ENCODE peak calls at places on chromosomes 12 and 14, in six cellular contexts. N, V, O, R, F and E are unnamed samples.

GRCh38 chr14:55352201-55352600 is 59.4 kb downstream of the ATG14 start:
- DNase-seq in F (no peak), R (no peak), N (no peak), V (no peak), O (no peak), E (no peak)

GRCh38 chr14:81350344-81351096 is 49.6 kb downstream of the STON2 start:
- DNase-seq in R (peak; percentile 54), N (no peak), F (no peak), V (no peak), O (no peak), E (no peak)

GRCh38 chr12:119843100-119843499 is 34.0 kb downstream of the CIT start:
- DNase-seq in O (no peak), V (no peak), R (peak; percentile 49), F (peak; percentile 10), N (no peak), E (no peak)

GRCh38 chr12:132537049-132537448 is 47.1 kb downstream of the FBRSL1 start:
- DNase-seq in V (no peak), N (no peak), R (no peak), O (no peak), F (no peak), E (no peak)

GRCh38 chr12:101746661-101747060 is 7.4 kb upstream of the SYCP3 start:
- DNase-seq in R (no peak), O (no peak), F (no peak), N (no peak), V (no peak), E (no peak)

GRCh38 chr14:56501909-56502530 is 77.6 kb upstream of the TMEM260 start:
- DNase-seq in N (no peak), F (no peak), R (no peak), O (peak; percentile 73), V (no peak), E (no peak)

GRCh38 chr12:68310370-68310769 is 21.8 kb downstream of the MDM1 start:
- DNase-seq in F (no peak), O (no peak), V (no peak), R (peak; percentile 83), N (no peak), E (no peak)

GRCh38 chr14:52363001-52363704 is 49.0 kb downstream of the PTGER2 start:
- DNase-seq in V (no peak), N (no peak), F (no peak), R (no peak), O (no peak), E (no peak)

GRCh38 chr14:33711761-33712160 is 239.1 kb downstream of the EGLN3 start:
- DNase-seq in V (no peak), R (no peak), N (no peak), O (no peak), F (no peak), E (no peak)

GRCh38 chr12:49662998-49663843 is 39.9 kb downstream of the PRPF40B start:
- DNase-seq in O (no peak), N (peak; percentile 77), V (peak; percentile 75), R (peak; percentile 66), F (peak; percentile 84), E (peak; percentile 81)

GRCh38 chr14:97580923-97581495 is 783.8 kb downstream of the VRK1 start:
- DNase-seq in O (peak; percentile 63), N (no peak), R (no peak), V (no peak), F (peak; percentile 77), E (no peak)

GRCh38 chr14:39228509-39229221 is 5.0 kb upstream of the MIA2 start:
- DNase-seq in N (no peak), O (no peak), F (no peak), V (no peak), R (no peak), E (no peak)

GRCh38 chr14:33120966-33121365 is 182.3 kb downstream of the NPAS3 start:
- DNase-seq in O (no peak), V (no peak), N (no peak), F (no peak), R (peak; percentile 42), E (no peak)

GRCh38 chr12:68428724-68429580 is 96.8 kb upstream of the MDM1 start:
- DNase-seq in O (peak; percentile 14), V (no peak), F (no peak), R (peak; percentile 88), N (no peak), E (no peak)

GRCh38 chr12:132172619-132173018 is 28.4 kb downstream of the NOC4L start:
- DNase-seq in F (no peak), N (no peak), R (no peak), O (no peak), V (no peak), E (no peak)

GRCh38 chr14:48274826-48275225 is 599.4 kb upstream of the MDGA2 start:
- DNase-seq in O (no peak), F (no peak), N (no peak), R (no peak), V (no peak), E (no peak)

GRCh38 chr12:113908584-113909100 is 57.5 kb downstream of the RBM19 start:
- DNase-seq in O (no peak), N (no peak), V (no peak), R (no peak), F (no peak), E (no peak)
- H3K36me3 ChIP-seq in O (no peaks in the 10 kb centered on the region), N (peaks cover 27% of the 10 kb centered on the region), V (peaks cover 21% of the 10 kb centered on the region), R (peaks cover 13% of the 10 kb centered on the region), F (no peaks in the 10 kb centered on the region), E (no peaks in the 10 kb centered on the region)

GRCh38 chr14:91244501-91244901 is at the start of gene GPR68:
- DNase-seq in R (peak; percentile 69), N (no peak), V (peak; percentile 70), O (peak; percentile 71), F (peak; percentile 43), E (no peak)

GRCh38 chr14:91243098-91243483 is 1.4 kb downstream of the GPR68 start:
- DNase-seq in V (no peak), F (no peak), R (no peak), O (no peak), N (no peak), E (no peak)

GRCh38 chr14:91245029-91245428 is 525 bp upstream of the GPR68 start:
- DNase-seq in F (no peak), N (no peak), O (no peak), V (no peak), R (no peak), E (no peak)

GRCh38 chr14:91242635-91243034 is 1.9 kb downstream of the GPR68 start:
- DNase-seq in N (no peak), O (no peak), V (no peak), F (no peak), R (no peak), E (no peak)

DNA sequence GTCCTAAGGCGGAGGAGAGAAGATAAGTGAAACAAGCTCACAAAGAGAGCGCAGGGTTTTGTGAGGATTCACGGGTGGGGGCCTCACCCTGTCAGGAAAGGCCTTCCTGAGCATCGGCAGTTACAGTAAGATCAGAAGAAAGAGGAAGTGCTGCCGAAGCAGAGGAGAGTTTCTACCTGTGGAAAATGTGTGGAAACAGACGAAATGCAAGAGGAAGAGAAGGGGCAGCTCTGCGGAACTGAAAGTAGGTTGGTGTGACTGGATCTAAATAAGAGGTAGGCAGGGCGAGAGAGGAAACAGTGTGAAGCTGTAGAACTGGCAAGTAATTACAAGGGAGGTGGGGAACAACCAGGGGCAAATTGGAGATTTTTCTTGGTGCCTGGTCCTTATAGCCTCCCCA is 2.7 kb downstream of the GPR68 start:
- DNase-seq in O (no peak), N (peak; percentile 43), F (no peak), R (no peak), V (no peak), E (no peak)
- H3K4me3 ChIP-seq in O (no peak overlapping the region), N (peak overlapping the region; percentile 57), F (no peak overlapping the region), R (no peak overlapping the region), V (no peak overlapping the region), E (no peak overlapping the region)

GRCh38 chr14:21408152-21408551 is 24.3 kb upstream of the SUPT16H start:
- DNase-seq in N (no peak), V (no peak), R (peak; percentile 61), F (no peak), O (no peak), E (no peak)
- H3K36me3 ChIP-seq in N (peaks cover 19% of the 10 kb centered on the region), V (peaks cover 99% of the 10 kb centered on the region), R (peaks cover 71% of the 10 kb centered on the region), F (peaks cover 96% of the 10 kb centered on the region), O (peaks cover 43% of the 10 kb centered on the region), E (peaks cover 100% of the 10 kb centered on the region)

GRCh38 chr12:31118831-31119530 is 45.3 kb downstream of the DDX11 start:
- DNase-seq in O (peak; percentile 87), N (no peak), V (no peak), F (peak; percentile 69), R (no peak), E (no peak)
- H3K4me3 ChIP-seq in O (peak overlapping the region; percentile 74), N (no peak overlapping the region), V (no peak overlapping the region), F (peak overlapping the region; percentile 30), R (peak overlapping the region; percentile 28), E (peak overlapping the region; percentile 19)

DNA sequence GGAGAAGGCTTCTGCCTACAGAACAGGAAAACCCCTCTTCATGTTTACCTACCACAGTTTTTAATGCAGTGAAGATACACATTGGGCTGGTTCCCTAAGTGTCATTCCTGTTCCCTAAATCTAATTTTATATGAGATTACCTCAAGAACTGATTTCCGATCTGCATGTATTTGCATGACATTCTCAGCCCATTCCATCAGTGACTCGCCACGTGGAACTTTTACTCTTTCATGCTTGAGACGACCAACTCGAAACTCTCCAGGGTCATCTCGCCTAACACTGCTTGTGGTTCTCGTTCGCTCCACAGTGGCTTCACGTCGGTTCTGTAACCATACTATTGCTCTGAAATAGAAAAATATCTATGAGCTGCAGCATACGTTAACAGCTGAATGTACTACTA is 83.1 kb upstream of the STRN3 start:
- DNase-seq in O (no peak), N (no peak), F (no peak), V (no peak), R (no peak), E (no peak)
- H3K36me3 ChIP-seq in O (peaks cover 39% of the 10 kb centered on the region), N (peaks cover 10% of the 10 kb centered on the region), F (peaks cover 85% of the 10 kb centered on the region), V (peaks cover 84% of the 10 kb centered on the region), R (peaks cover 29% of the 10 kb centered on the region), E (no peaks in the 10 kb centered on the region)

DNA sequence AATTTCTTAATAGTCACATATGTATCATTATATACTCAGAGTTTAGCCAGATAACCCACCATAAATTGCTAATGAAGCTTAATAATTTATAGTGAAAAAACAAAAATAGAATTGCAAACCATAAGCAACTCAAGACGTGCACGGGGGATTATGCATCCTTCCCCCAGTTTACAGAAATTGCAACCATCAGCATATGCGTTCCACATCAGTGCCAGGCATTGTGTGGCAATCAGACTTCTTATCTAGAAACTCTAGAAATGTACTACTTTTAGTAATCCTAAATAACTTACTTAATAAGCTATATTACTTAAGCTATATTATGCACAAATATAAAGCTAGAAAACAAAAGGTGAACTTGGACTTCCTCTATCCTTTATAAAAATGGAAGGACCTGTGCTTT is 115.8 kb downstream of the CRADD start:
- DNase-seq in F (no peak), N (no peak), O (no peak), R (no peak), V (no peak), E (no peak)
- H3K4me3 ChIP-seq in F (no peak overlapping the region), N (no peak overlapping the region), O (no peak overlapping the region), R (no peak overlapping the region), V (no peak overlapping the region), E (no peak overlapping the region)

GRCh38 chr12:57717846-57718640 is 20.5 kb downstream of the AGAP2 start:
- DNase-seq in O (no peak), N (no peak), V (no peak), F (no peak), R (no peak), E (no peak)
- H3K36me3 ChIP-seq in O (no peaks in the 10 kb centered on the region), N (peaks cover 40% of the 10 kb centered on the region), V (peaks cover 64% of the 10 kb centered on the region), F (peaks cover 17% of the 10 kb centered on the region), R (peaks cover 38% of the 10 kb centered on the region), E (peaks cover 5% of the 10 kb centered on the region)

DNA sequence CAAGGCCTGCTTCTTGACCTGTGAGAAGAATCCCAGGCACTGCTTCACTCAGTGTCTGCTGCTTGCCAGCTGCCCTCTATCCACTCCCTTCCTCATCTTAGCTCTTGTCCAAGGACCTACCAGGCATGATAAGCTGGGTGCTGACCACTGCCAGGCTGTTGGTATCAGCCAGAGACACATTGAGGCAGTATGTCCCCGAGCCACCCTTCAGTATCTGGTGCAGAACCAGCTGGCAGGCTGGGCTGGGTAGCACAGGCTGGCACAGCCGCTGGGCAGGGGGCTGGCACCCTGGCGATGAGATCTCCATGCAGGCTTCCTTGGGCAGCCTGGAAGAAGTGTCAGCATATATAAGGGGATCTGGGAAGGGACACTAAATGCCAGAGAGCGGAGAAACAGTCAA is 10.5 kb downstream of the PMEL start:
- DNase-seq in V (no peak), F (no peak), R (no peak), N (no peak), O (no peak), E (no peak)
- H3K4me3 ChIP-seq in V (no peak overlapping the region), F (no peak overlapping the region), R (no peak overlapping the region), N (no peak overlapping the region), O (no peak overlapping the region), E (no peak overlapping the region)